ENCODE peak calls at places on chromosomes 16 and 17, in four cellular contexts. T is SK-N-DZ; Q is Jurkat, Clone E6-1; F is HuH-7. M is an unnamed sample.

GRCh38 chr16:80596507-80597207 is 55.9 kb downstream of the DYNLRB2 start:
- DNase-seq in T (no peak), Q (no peak), F (no peak), M (no peak)

GRCh38 chr16:57517397-57518367 is 18.7 kb downstream of the CCDC102A start:
- DNase-seq in T (no peak), Q (no peak), F (no peak), M (no peak)

GRCh38 chr16:48687421-48688038 is 77.5 kb upstream of the N4BP1 start:
- DNase-seq in T (peak), Q (peak), F (peak), M (no peak)

GRCh38 chr16:2339521-2340484 is 725 bp downstream of the ABCA3 start:
- DNase-seq in T (peak), Q (no peak), F (peak), M (peak)

GRCh38 chr17:1460233-1460632 is 4.2 kb upstream of the CRK start:
- DNase-seq in T (no peak), Q (no peak), F (no peak), M (no peak)

GRCh38 chr17:6269474-6269873 is 165.4 kb downstream of the AIPL1 start:
- DNase-seq in T (no peak), Q (peak), F (peak), M (no peak)

GRCh38 chr16:31267332-31268032 is 7.7 kb downstream of the ITGAM start:
- DNase-seq in T (no peak), Q (no peak), F (no peak), M (no peak)

GRCh38 chr16:28012031-28012445 is 51.5 kb downstream of the GSG1L start:
- DNase-seq in T (no peak), Q (no peak), F (no peak), M (no peak)

GRCh38 chr17:67229109-67229991 is 15.6 kb downstream of the HELZ start:
- DNase-seq in T (no peak), Q (no peak), F (no peak), M (no peak)

GRCh38 chr16:60059141-60059540 is 1325.0 kb upstream of the GOT2 start:
- DNase-seq in T (no peak), Q (no peak), F (no peak), M (no peak)

GRCh38 chr16:10933865-10934264 is 8.4 kb downstream of the DEXI start:
- DNase-seq in T (no peak), Q (no peak), F (no peak), M (no peak)

GRCh38 chr17:72588961-72589360 is 468.1 kb downstream of the SOX9 start:
- DNase-seq in T (no peak), Q (no peak), F (no peak), M (no peak)

GRCh38 chr16:9408297-9408696 is 316.9 kb downstream of the HAPSTR1 start:
- DNase-seq in T (no peak), Q (no peak), F (no peak), M (no peak)

GRCh38 chr16:12801511-12802042 is 2.1 kb downstream of the CPPED1 start:
- DNase-seq in T (no peak), Q (no peak), F (no peak), M (peak)

GRCh38 chr16:67936124-67936875 is at the start of gene PSMB10:
- DNase-seq in T (no peak), Q (peak), F (peak), M (no peak)

GRCh38 chr16:86566601-86566965 is at the start of gene FOXC2:
- DNase-seq in T (no peak), Q (no peak), F (no peak), M (peak)

GRCh38 chr16:28260193-28260592 is 32.1 kb upstream of the SBK1 start:
- DNase-seq in T (no peak), Q (no peak), F (no peak), M (no peak)

GRCh38 chr16:66525396-66526180 is 24.3 kb downstream of the TK2 start:
- DNase-seq in T (no peak), Q (no peak), F (no peak), M (no peak)

GRCh38 chr17:40541873-40542561 is 23.3 kb downstream of the CCR7 start:
- DNase-seq in T (no peak), Q (no peak), F (no peak), M (peak)

GRCh38 chr17:41666336-41666680 is 22.4 kb upstream of the EIF1 start:
- DNase-seq in T (peak), Q (no peak), F (no peak), M (no peak)

GRCh38 chr17:42422958-42423712 is at the start of gene CAVIN1:
- DNase-seq in T (no peak), Q (no peak), F (peak), M (peak)

GRCh38 chr17:50822550-50822949 is 12.8 kb upstream of the WFIKKN2 start:
- DNase-seq in T (no peak), Q (no peak), F (no peak), M (no peak)

GRCh38 chr17:28901866-28902818 is 737 bp downstream of the DHRS13 start:
- DNase-seq in T (peak), Q (peak), F (peak), M (no peak)

GRCh38 chr17:78330570-78331224 is 29.2 kb downstream of the SOCS3 start:
- DNase-seq in T (no peak), Q (no peak), F (no peak), M (no peak)

GRCh38 chr17:73635101-73635767 is 9.0 kb downstream of the SDK2 start:
- DNase-seq in T (no peak), Q (no peak), F (no peak), M (no peak)

GRCh38 chr16:67147437-67148140 is 3.2 kb downstream of the B3GNT9 start:
- DNase-seq in T (no peak), Q (no peak), F (no peak), M (no peak)

GRCh38 chr17:56810286-56810781 is 23.4 kb downstream of the C17orf67 start:
- DNase-seq in T (no peak), Q (no peak), F (no peak), M (no peak)

GRCh38 chr16:49023095-49023494 is 258.5 kb downstream of the CBLN1 start:
- DNase-seq in T (no peak), Q (no peak), F (no peak), M (no peak)

GRCh38 chr16:21097151-21097550 is 53.5 kb downstream of the DNAH3 start:
- DNase-seq in T (no peak), Q (no peak), F (no peak), M (no peak)

GRCh38 chr17:249236-249993 is 68.0 kb upstream of the DOC2B start:
- DNase-seq in T (no peak), Q (no peak), F (no peak), M (no peak)

GRCh38 chr16:3080024-3080423 is 14.6 kb downstream of the IL32 start:
- DNase-seq in T (no peak), Q (no peak), F (no peak), M (no peak)